ENCODE peak calls at places on chromosome 6, in seven cellular contexts. K, J, X, B, H, Q and P are unnamed samples.

GRCh38 chr6:27617700-27618689 is 145.1 kb upstream of the ZNF184 start:
- DNase-seq in K (no peak), J (no peak), X (peak), B (peak), H (no peak), Q (peak), P (no peak)

GRCh38 chr6:164230259-164230658 is 815.7 kb downstream of the QKI start:
- DNase-seq in K (no peak), J (no peak), X (no peak), B (no peak), H (no peak), Q (no peak), P (no peak)

GRCh38 chr6:18496462-18496861 is 109.3 kb downstream of the RNF144B start:
- DNase-seq in K (no peak), J (no peak), X (no peak), B (no peak), H (no peak), Q (no peak), P (no peak)

GRCh38 chr6:64815718-64816117 is 891.3 kb downstream of the EYS start:
- DNase-seq in K (no peak), J (no peak), X (no peak), B (no peak), H (no peak), Q (peak), P (no peak)

GRCh38 chr6:33252758-33253157 is 18.9 kb downstream of the VPS52 start:
- DNase-seq in K (no peak), J (no peak), X (no peak), B (no peak), H (no peak), Q (peak), P (no peak)

GRCh38 chr6:108804976-108805375 is 43.2 kb upstream of the ARMC2 start:
- DNase-seq in K (no peak), J (no peak), X (no peak), B (no peak), H (no peak), Q (no peak), P (no peak)

GRCh38 chr6:43842231-43842794 is 72.3 kb downstream of the VEGFA start:
- DNase-seq in K (no peak), J (no peak), X (no peak), B (no peak), H (no peak), Q (no peak), P (no peak)

GRCh38 chr6:35302604-35303218 is 5.1 kb downstream of the DEF6 start:
- DNase-seq in K (peak), J (no peak), X (peak), B (peak), H (peak), Q (peak), P (peak)

GRCh38 chr6:34325618-34326017 is 66.9 kb downstream of the NUDT3 start:
- DNase-seq in K (no peak), J (no peak), X (no peak), B (no peak), H (no peak), Q (no peak), P (no peak)

GRCh38 chr6:66858196-66858595 is 1151.2 kb upstream of the EYS start:
- DNase-seq in K (no peak), J (no peak), X (no peak), B (no peak), H (no peak), Q (no peak), P (no peak)

GRCh38 chr6:167841981-167842380 is 15.3 kb downstream of the AFDN start:
- DNase-seq in K (no peak), J (no peak), X (no peak), B (no peak), H (no peak), Q (no peak), P (no peak)

GRCh38 chr6:94254689-94255088 is 835.3 kb upstream of the EPHA7 start:
- DNase-seq in K (no peak), J (no peak), X (no peak), B (no peak), H (no peak), Q (peak), P (no peak)

GRCh38 chr6:49775043-49775442 is 12.0 kb downstream of the PGK2 start:
- DNase-seq in K (no peak), J (no peak), X (no peak), B (no peak), H (no peak), Q (no peak), P (no peak)

GRCh38 chr6:142851601-142852000 is 93.4 kb downstream of the HIVEP2 start:
- DNase-seq in K (no peak), J (no peak), X (no peak), B (no peak), H (no peak), Q (no peak), P (no peak)

GRCh38 chr6:121201108-121201507 is 133.2 kb downstream of the TBC1D32 start:
- DNase-seq in K (no peak), J (no peak), X (no peak), B (no peak), H (no peak), Q (no peak), P (no peak)

GRCh38 chr6:140001851-140002301 is 627.4 kb upstream of the CITED2 start:
- DNase-seq in K (no peak), J (peak), X (no peak), B (no peak), H (no peak), Q (no peak), P (no peak)

GRCh38 chr6:7237653-7238190 is 75.3 kb downstream of the SSR1 start:
- DNase-seq in K (no peak), J (no peak), X (no peak), B (no peak), H (no peak), Q (no peak), P (no peak)

GRCh38 chr6:31087494-31088089 is 24.8 kb downstream of the C6orf15 start:
- DNase-seq in K (peak), J (peak), X (peak), B (peak), H (peak), Q (peak), P (peak)

GRCh38 chr6:146027586-146028249 is 1.1 kb upstream of the GRM1 start:
- DNase-seq in K (no peak), J (no peak), X (peak), B (peak), H (no peak), Q (no peak), P (no peak)